ENCODE peak calls at places on chromosomes 5 and 9, in four cellular contexts. H is T-helper 2 cell, M is hypothalamus, U is LNCaP clone FGC. K is an unnamed sample.

GRCh38 chr5:43530648-43531047 is 15.7 kb upstream of the C5orf34 start:
- DNase-seq in H (no peak), M (no peak), U (no peak), K (no peak)

GRCh38 chr5:126544087-126544740 is 50.8 kb downstream of the ALDH7A1 start:
- DNase-seq in H (no peak), M (no peak), U (peak; percentile 40), K (no peak)

GRCh38 chr9:127608104-127608966 is 3.7 kb upstream of the STXBP1 start:
- DNase-seq in H (peak; percentile 49), M (peak; percentile 58), U (peak; percentile 40), K (peak; percentile 79)

GRCh38 chr5:133509742-133510079 is 102.6 kb downstream of the FSTL4 start:
- DNase-seq in H (no peak), M (no peak), U (no peak), K (no peak)

GRCh38 chr5:130213607-130214006 is 309.3 kb downstream of the CHSY3 start:
- DNase-seq in H (no peak), M (no peak), U (no peak), K (no peak)

GRCh38 chr9:137417161-137418021 is 5.6 kb downstream of the EXD3 start:
- DNase-seq in H (no peak), M (no peak), U (no peak), K (no peak)

GRCh38 chr5:131491749-131492148 is 143.3 kb downstream of the RAPGEF6 start:
- DNase-seq in H (no peak), M (no peak), U (no peak), K (no peak)

GRCh38 chr5:131610198-131611063 is 24.6 kb downstream of the RAPGEF6 start:
- DNase-seq in H (no peak), M (no peak), U (no peak), K (no peak)

GRCh38 chr9:107480386-107480789 is 9.2 kb downstream of the KLF4 start:
- DNase-seq in H (no peak), M (no peak), U (no peak), K (no peak)

GRCh38 chr5:52989025-52989780 is at the start of gene ITGA2:
- DNase-seq in H (no peak), M (no peak), U (no peak), K (peak; percentile 42)

GRCh38 chr5:10145922-10146321 is 103.8 kb downstream of the ATPSCKMT start:
- DNase-seq in H (no peak), M (peak; percentile 13), U (no peak), K (no peak)

K was measured in CD4-positive, alpha-beta T cell.